ENCODE peak calls at places on chromosomes 4 and X, in eight cellular contexts. G, W, F, S, P, T, L and N are unnamed samples.
A peak's percentile ranks its signal among the peaks of the same experiment; 100 is the strongest.

GRCh38 chr4:48065587-48066052 is 49.0 kb downstream of the NIPAL1 start:
- DNase-seq in G (no peak), W (no peak), F (no peak), S (no peak), P (no peak), T (no peak), L (no peak), N (no peak)

GRCh38 chr4:111800551-111800950 is 344.7 kb upstream of the FAM241A start:
- DNase-seq in G (no peak), W (no peak), F (no peak), S (no peak), P (no peak), T (no peak), L (no peak), N (no peak)

GRCh38 chr4:86481429-86481828 is 112.7 kb upstream of the PTPN13 start:
- DNase-seq in G (no peak), W (no peak), F (no peak), S (no peak), P (no peak), T (no peak), L (no peak), N (no peak)

GRCh38 chr4:129929052-129929451 is 833.1 kb downstream of the C4orf33 start:
- DNase-seq in G (no peak), W (no peak), F (no peak), S (no peak), P (peak; percentile 4), T (no peak), L (no peak), N (no peak)

GRCh38 chr4:110865611-110866254 is 242.9 kb upstream of the PITX2 start:
- DNase-seq in G (no peak), W (no peak), F (peak; percentile 55), S (no peak), P (no peak), T (no peak), L (no peak), N (no peak)

GRCh38 chr4:101367201-101367600 is 19.9 kb upstream of the PPP3CA start:
- DNase-seq in G (no peak), W (no peak), F (peak; percentile 93), S (no peak), P (peak; percentile 9), T (no peak), L (no peak), N (no peak)

GRCh38 chr4:21012851-21013331 is 312.6 kb downstream of the PACRGL start:
- DNase-seq in G (no peak), W (no peak), F (no peak), S (no peak), P (no peak), T (no peak), L (no peak), N (no peak)

GRCh38 chr4:104592894-104593470 is 98.3 kb upstream of the CXXC4 start:
- DNase-seq in G (no peak), W (no peak), F (peak; percentile 0), S (no peak), P (no peak), T (no peak), L (no peak), N (no peak)

GRCh38 chrX:104351173-104351769 is 96.5 kb upstream of the ESX1 start:
- DNase-seq in G (no peak), W (no peak), F (peak; percentile 82), S (no peak), P (peak; percentile 61), T (no peak), L (peak; percentile 41), N (no peak)

GRCh38 chr4:108498925-108499324 is 121.5 kb upstream of the RPL34 start:
- DNase-seq in G (no peak), W (no peak), F (no peak), S (no peak), P (no peak), T (no peak), L (no peak), N (no peak)

GRCh38 chrX:64204701-64205440 is 637 bp downstream of the AMER1 start:
- DNase-seq in G (peak; percentile 9), W (peak; percentile 71), F (peak; percentile 19), S (no peak), P (no peak), T (peak; percentile 55), L (no peak), N (peak; percentile 29)

GRCh38 chr4:148649669-148650331 is 207.6 kb upstream of the NR3C2 start:
- DNase-seq in G (no peak), W (no peak), F (peak; percentile 49), S (no peak), P (no peak), T (no peak), L (no peak), N (no peak)

GRCh38 chr4:183591301-183591700 is 67.7 kb downstream of the RWDD4 start:
- DNase-seq in G (no peak), W (no peak), F (peak; percentile 52), S (no peak), P (no peak), T (no peak), L (no peak), N (no peak)

GRCh38 chr4:93827272-93827947 is 1.1 kb upstream of the ATOH1 start:
- DNase-seq in G (no peak), W (no peak), F (no peak), S (peak; percentile 51), P (no peak), T (peak; percentile 16), L (no peak), N (no peak)

GRCh38 chrX:47723689-47724088 is 64.7 kb upstream of the UXT start:
- DNase-seq in G (no peak), W (no peak), F (no peak), S (no peak), P (peak; percentile 4), T (no peak), L (no peak), N (no peak)

GRCh38 chr4:112910109-112910736 is 139.2 kb upstream of the ANK2 start:
- DNase-seq in G (no peak), W (no peak), F (peak; percentile 13), S (no peak), P (no peak), T (no peak), L (no peak), N (no peak)

GRCh38 chr4:46975841-46976551 is 17.4 kb downstream of the GABRA4 start:
- DNase-seq in G (no peak), W (no peak), F (peak; percentile 31), S (no peak), P (no peak), T (no peak), L (no peak), N (no peak)

GRCh38 chrX:31435592-31435991 is 363.8 kb upstream of the FTHL17 start:
- DNase-seq in G (no peak), W (no peak), F (peak; percentile 22), S (peak; percentile 70), P (peak; percentile 31), T (no peak), L (no peak), N (no peak)

GRCh38 chrX:22116585-22117546 is 84.7 kb downstream of the PHEX start:
- DNase-seq in G (no peak), W (no peak), F (no peak), S (no peak), P (no peak), T (no peak), L (no peak), N (no peak)

GRCh38 chrX:22109442-22109841 is 77.3 kb downstream of the PHEX start:
- DNase-seq in G (no peak), W (no peak), F (peak; percentile 55), S (no peak), P (peak; percentile 33), T (no peak), L (no peak), N (no peak)

GRCh38 chrX:22105231-22105630 is 73.1 kb downstream of the PHEX start:
- DNase-seq in G (no peak), W (no peak), F (peak; percentile 55), S (no peak), P (no peak), T (no peak), L (no peak), N (no peak)

GRCh38 chrX:22110729-22111494 is 78.8 kb downstream of the PHEX start:
- DNase-seq in G (no peak), W (no peak), F (peak; percentile 40), S (no peak), P (no peak), T (no peak), L (no peak), N (no peak)
- H3K4me3 ChIP-seq in G (no peak overlapping the region), W (no peak overlapping the region), F (no peak overlapping the region), S (no peak overlapping the region), P (no peak overlapping the region), T (no peak overlapping the region), L (no peak overlapping the region), N (no peak overlapping the region)

GRCh38 chrX:41923257-41923924 is at the start of gene CASK:
- DNase-seq in G (peak; percentile 86), W (peak; percentile 96), F (peak; percentile 87), S (peak; percentile 94), P (peak; percentile 93), T (peak; percentile 95), L (peak; percentile 69), N (peak; percentile 93)
- TF ChIP-seq POLR2A in G (peak; percentile 87), W (no peak), F (no peak), S (peak; percentile 62), P (peak; percentile 51), T (peak; percentile 76), L (no peak), N (peak; percentile 85)

DNA sequence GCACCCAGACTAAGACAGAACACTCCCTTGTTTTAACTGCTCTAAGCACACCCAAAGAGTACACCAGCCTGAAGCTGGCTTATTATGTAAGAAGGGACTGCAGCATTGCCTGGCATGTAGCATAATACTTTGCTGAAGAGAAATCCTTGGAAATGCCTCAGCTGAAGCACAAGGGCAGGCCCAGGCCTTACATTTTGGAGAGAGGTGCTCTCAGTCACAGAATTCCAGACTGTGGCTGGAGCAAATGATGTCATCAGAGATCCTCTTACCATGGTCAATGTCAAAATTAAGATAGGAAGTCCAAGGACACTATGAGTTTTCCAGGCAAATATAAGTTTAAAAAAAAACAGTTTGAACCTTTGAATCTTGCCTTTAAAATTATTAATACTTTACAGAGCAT is 14.8 kb downstream of the ARHGEF6 start:
- DNase-seq in G (no peak), W (no peak), F (no peak), S (no peak), P (no peak), T (no peak), L (no peak), N (no peak)
- H3K4me3 ChIP-seq in G (no peak overlapping the region), W (no peak overlapping the region), F (no peak overlapping the region), S (no peak overlapping the region), P (no peak overlapping the region), T (no peak overlapping the region), L (no peak overlapping the region), N (no peak overlapping the region)

GRCh38 chr4:138242830-138243149 is 641 bp upstream of the SLC7A11 start:
- DNase-seq in G (no peak), W (no peak), F (no peak), S (no peak), P (no peak), T (no peak), L (no peak), N (no peak)

GRCh38 chr4:138239496-138239895 is 2.7 kb downstream of the SLC7A11 start:
- DNase-seq in G (no peak), W (no peak), F (no peak), S (no peak), P (no peak), T (no peak), L (no peak), N (no peak)

GRCh38 chr4:138241281-138242075 is 671 bp downstream of the SLC7A11 start:
- DNase-seq in G (no peak), W (no peak), F (peak; percentile 38), S (no peak), P (peak; percentile 72), T (no peak), L (no peak), N (no peak)

GRCh38 chr4:138243369-138243768 is 1.2 kb upstream of the SLC7A11 start:
- DNase-seq in G (no peak), W (no peak), F (no peak), S (no peak), P (no peak), T (no peak), L (peak; percentile 23), N (no peak)

GRCh38 chr4:138242076-138242829 is at the start of gene SLC7A11:
- DNase-seq in G (peak; percentile 72), W (no peak), F (peak; percentile 100), S (peak; percentile 83), P (peak; percentile 97), T (no peak), L (peak; percentile 96), N (no peak)
- TF ChIP-seq POLR2A in G (no peak), W (no peak), F (peak; percentile 95), S (peak; percentile 78), P (peak; percentile 30), T (no peak), L (peak; percentile 47), N (no peak)